ENCODE peak calls at places on chromosomes 5 and 9, in eight cellular contexts. K is HFF-Myc; J is epithelial cell of esophagus; L is fibroblast of lung; P is tibial nerve; F is stimulated activated CD8-positive, alpha-beta memory T cell treated with anti-CD3 and anti-CD28 coated beads, Interleukin-12 subunit alpha, Interleukin-12 subunit beta, amount 100 ng/mL, for 1 hour; V is A172; H is stimulated activated CD4-positive, alpha-beta T cell treated with anti-CD3 and anti-CD28 coated beads, Interleukin-1b, Interleukin-23, amount 100 ng/mL, for 24 hours. W is an unnamed sample.

GRCh38 chr5:146628950-146629349 is 113.0 kb upstream of the GPR151 start:
- DNase-seq in K (no peak), J (no peak), L (no peak), P (no peak), F (no peak), V (no peak), H (no peak), W (no peak)

GRCh38 chr5:54159837-54160215 is 150.5 kb downstream of the ARL15 start:
- DNase-seq in K (no peak), J (no peak), L (peak; percentile 59), P (no peak), F (no peak), V (no peak), H (no peak), W (no peak)

GRCh38 chr9:136542246-136543041 is 3.4 kb downstream of the NOTCH1 start:
- DNase-seq in K (no peak), J (no peak), L (no peak), P (no peak), F (no peak), V (no peak), H (no peak), W (no peak)

GRCh38 chr5:114857951-114858401 is 311.7 kb downstream of the TRIM36 start:
- DNase-seq in K (no peak), J (peak; percentile 1), L (peak; percentile 5), P (no peak), F (no peak), V (no peak), H (no peak), W (no peak)

GRCh38 chr9:3181049-3181953 is 337.4 kb upstream of the PUM3 start:
- DNase-seq in K (no peak), J (peak; percentile 80), L (peak; percentile 18), P (no peak), F (no peak), V (no peak), H (peak; percentile 2), W (no peak)

GRCh38 chr9:33932078-33932807 is 115.3 kb downstream of the UBE2R2 start:
- DNase-seq in K (no peak), J (no peak), L (no peak), P (no peak), F (no peak), V (no peak), H (no peak), W (no peak)

GRCh38 chr5:50663636-50664035 is 2.8 kb upstream of the PARP8 start:
- DNase-seq in K (no peak), J (no peak), L (no peak), P (peak; percentile 35), F (no peak), V (no peak), H (no peak), W (no peak)

GRCh38 chr5:74141053-74141452 is 499.5 kb downstream of the ENC1 start:
- DNase-seq in K (no peak), J (peak; percentile 40), L (peak; percentile 75), P (no peak), F (no peak), V (peak; percentile 58), H (no peak), W (no peak)

GRCh38 chr9:129570450-129571297 is 50.2 kb downstream of the C9orf50 start:
- DNase-seq in K (no peak), J (peak; percentile 80), L (peak; percentile 94), P (peak; percentile 61), F (no peak), V (peak; percentile 83), H (no peak), W (no peak)

GRCh38 chr5:178589180-178590140 is 733 bp downstream of the COL23A1 start:
- DNase-seq in K (no peak), J (peak; percentile 51), L (peak; percentile 50), P (no peak), F (no peak), V (no peak), H (no peak), W (no peak)

GRCh38 chr5:142894749-142895148 is 124.6 kb downstream of the ARHGAP26 start:
- DNase-seq in K (no peak), J (no peak), L (peak; percentile 80), P (no peak), F (no peak), V (peak; percentile 23), H (no peak), W (no peak)

GRCh38 chr5:31078931-31079330 is 114.6 kb upstream of the CDH6 start:
- DNase-seq in K (no peak), J (no peak), L (no peak), P (no peak), F (no peak), V (no peak), H (no peak), W (no peak)

GRCh38 chr5:88875609-88876234 is 7.3 kb downstream of the MEF2C start:
- DNase-seq in K (no peak), J (no peak), L (no peak), P (no peak), F (no peak), V (no peak), H (no peak), W (no peak)

GRCh38 chr9:105405514-105406131 is 42.2 kb upstream of the FSD1L start:
- DNase-seq in K (no peak), J (no peak), L (peak; percentile 69), P (no peak), F (peak; percentile 24), V (no peak), H (no peak), W (peak; percentile 76)

GRCh38 chr9:88421348-88421747 is 33.1 kb downstream of the SPIN1 start:
- DNase-seq in K (no peak), J (no peak), L (no peak), P (no peak), F (no peak), V (no peak), H (no peak), W (no peak)

GRCh38 chr9:89387970-89388867 is 69.9 kb downstream of the SECISBP2 start:
- DNase-seq in K (no peak), J (peak; percentile 81), L (no peak), P (peak; percentile 89), F (no peak), V (no peak), H (no peak), W (no peak)

GRCh38 chr5:171537923-171538537 is 118.6 kb downstream of the FGF18 start:
- DNase-seq in K (no peak), J (no peak), L (no peak), P (no peak), F (no peak), V (no peak), H (no peak), W (no peak)

GRCh38 chr5:133664422-133664821 is 52.1 kb upstream of the FSTL4 start:
- DNase-seq in K (no peak), J (peak; percentile 91), L (peak; percentile 60), P (no peak), F (no peak), V (peak; percentile 95), H (no peak), W (no peak)

GRCh38 chr5:103519550-103519949 is 43.0 kb downstream of the NUDT12 start:
- DNase-seq in K (no peak), J (peak; percentile 25), L (no peak), P (no peak), F (no peak), V (peak; percentile 15), H (no peak), W (no peak)

GRCh38 chr5:121429761-121430160 is 421.9 kb upstream of the FTMT start:
- DNase-seq in K (no peak), J (no peak), L (no peak), P (no peak), F (no peak), V (no peak), H (no peak), W (no peak)

GRCh38 chr5:172179032-172179989 is 8.7 kb downstream of the STK10 start:
- DNase-seq in K (no peak), J (no peak), L (peak; percentile 71), P (no peak), F (no peak), V (no peak), H (no peak), W (peak; percentile 67)

GRCh38 chr9:34591091-34591910 is 1.8 kb upstream of the CNTFR start:
- DNase-seq in K (no peak), J (peak; percentile 74), L (peak; percentile 58), P (peak; percentile 89), F (peak; percentile 66), V (peak; percentile 47), H (peak; percentile 62), W (peak; percentile 71)

GRCh38 chr9:71909887-71910601 is 949 bp downstream of the ABHD17B start:
- DNase-seq in K (no peak), J (peak; percentile 28), L (peak; percentile 39), P (peak; percentile 38), F (no peak), V (peak; percentile 29), H (no peak), W (no peak)

GRCh38 chr9:135098400-135099105 is 11.1 kb downstream of the OLFM1 start:
- DNase-seq in K (no peak), J (peak; percentile 3), L (no peak), P (no peak), F (no peak), V (peak; percentile 18), H (no peak), W (no peak)

GRCh38 chr5:44952376-44952775 is 143.6 kb downstream of the MRPS30 start:
- DNase-seq in K (peak; percentile 19), J (peak; percentile 55), L (peak; percentile 20), P (no peak), F (no peak), V (peak; percentile 57), H (no peak), W (no peak)

GRCh38 chr9:130659699-130660248 is 4.6 kb upstream of the PRDM12 start:
- DNase-seq in K (no peak), J (no peak), L (no peak), P (no peak), F (no peak), V (no peak), H (no peak), W (no peak)

GRCh38 chr5:155040984-155041383 is 27.4 kb downstream of the KIF4B start:
- DNase-seq in K (no peak), J (peak; percentile 18), L (no peak), P (no peak), F (no peak), V (no peak), H (no peak), W (no peak)

GRCh38 chr5:136132087-136132486 is 558 bp upstream of the SMAD5 start:
- DNase-seq in K (no peak), J (no peak), L (no peak), P (no peak), F (no peak), V (no peak), H (no peak), W (no peak)

GRCh38 chr9:112863214-112863613 is 27.5 kb downstream of the SLC46A2 start:
- DNase-seq in K (no peak), J (no peak), L (no peak), P (no peak), F (no peak), V (no peak), H (no peak), W (no peak)

GRCh38 chr5:7068156-7068555 is 327.8 kb upstream of the ADCY2 start:
- DNase-seq in K (no peak), J (no peak), L (no peak), P (no peak), F (no peak), V (no peak), H (no peak), W (no peak)

W was measured in CD8-positive, alpha-beta T cell.